ENCODE peak calls at places on chromosome 13, in five cellular contexts. H is IMR-90, B is AG09319, F is dorsolateral prefrontal cortex, N is B cell. J is an unnamed sample.

GRCh38 chr13:78593652-78594494 is 9.5 kb downstream of the POU4F1 start:
- DNase-seq in N (no peak), B (no peak), F (no peak), H (no peak), J (no peak)

GRCh38 chr13:51805313-51805712 is 1.4 kb upstream of the DHRS12 start:
- DNase-seq in H (no peak), B (no peak), F (no peak), N (no peak), J (no peak)

GRCh38 chr13:108200781-108201398 is 14.4 kb downstream of the LIG4 start:
- DNase-seq in F (no peak), H (peak), N (no peak), B (no peak), J (no peak)

GRCh38 chr13:21011378-21011777 is 50.0 kb downstream of the LATS2 start:
- DNase-seq in N (no peak), F (no peak), H (no peak), B (no peak), J (no peak)

GRCh38 chr13:37173214-37173613 is 67.8 kb upstream of the CSNK1A1L start:
- DNase-seq in N (no peak), H (peak), B (peak), F (no peak), J (no peak)

GRCh38 chr13:31951215-31951678 is 80.3 kb upstream of the FRY start:
- DNase-seq in F (peak), H (peak), N (peak), B (no peak), J (no peak)

GRCh38 chr13:29909975-29910674 is 59.7 kb upstream of the UBL3 start:
- DNase-seq in H (peak), N (no peak), F (no peak), B (no peak), J (no peak)

GRCh38 chr13:23618341-23618740 is 48.1 kb downstream of the TNFRSF19 start:
- DNase-seq in B (peak), F (no peak), N (no peak), H (peak), J (no peak)

GRCh38 chr13:111550062-111550461 is 229.6 kb downstream of the TEX29 start:
- DNase-seq in H (no peak), B (no peak), N (no peak), F (no peak), J (no peak)

GRCh38 chr13:75294110-75294509 is 187.9 kb downstream of the TBC1D4 start:
- DNase-seq in N (no peak), H (no peak), B (no peak), F (no peak), J (no peak)

GRCh38 chr13:61954092-61954491 is 538.4 kb upstream of the PCDH20 start:
- DNase-seq in N (no peak), H (peak), F (no peak), B (no peak), J (no peak)

GRCh38 chr13:85659493-85659892 is 139.7 kb downstream of the SLITRK6 start:
- DNase-seq in F (no peak), H (peak), B (no peak), N (no peak), J (no peak)

GRCh38 chr13:95607363-95607762 is 37.1 kb downstream of the DZIP1 start:
- DNase-seq in N (no peak), B (no peak), F (no peak), H (peak), J (no peak)

GRCh38 chr13:74444877-74445479 is 310.8 kb upstream of the KLF12 start:
- DNase-seq in H (peak), B (no peak), F (no peak), N (no peak), J (no peak)

GRCh38 chr13:40164137-40164536 is 502.3 kb downstream of the FOXO1 start:
- DNase-seq in F (no peak), N (no peak), H (no peak), B (no peak), J (no peak)

GRCh38 chr13:113951246-113951999 is 22.5 kb downstream of the C13orf46 start:
- DNase-seq in N (peak), B (peak), H (peak), F (peak), J (peak)

GRCh38 chr13:50236898-50237318 is 221.7 kb downstream of the KCNRG start:
- DNase-seq in H (peak), F (no peak), B (no peak), N (no peak), J (no peak)

GRCh38 chr13:39415403-39415802 is 187.6 kb downstream of the LHFPL6 start:
- DNase-seq in H (peak), N (no peak), F (peak), B (no peak), J (peak)

GRCh38 chr13:78806457-78806856 is 147.5 kb upstream of the OBI1 start:
- DNase-seq in B (no peak), N (no peak), H (no peak), F (no peak), J (no peak)

GRCh38 chr13:87671824-87672603 is 843 bp downstream of the SLITRK5 start:
- DNase-seq in H (no peak), F (peak), B (no peak), N (no peak), J (peak)

DNA sequence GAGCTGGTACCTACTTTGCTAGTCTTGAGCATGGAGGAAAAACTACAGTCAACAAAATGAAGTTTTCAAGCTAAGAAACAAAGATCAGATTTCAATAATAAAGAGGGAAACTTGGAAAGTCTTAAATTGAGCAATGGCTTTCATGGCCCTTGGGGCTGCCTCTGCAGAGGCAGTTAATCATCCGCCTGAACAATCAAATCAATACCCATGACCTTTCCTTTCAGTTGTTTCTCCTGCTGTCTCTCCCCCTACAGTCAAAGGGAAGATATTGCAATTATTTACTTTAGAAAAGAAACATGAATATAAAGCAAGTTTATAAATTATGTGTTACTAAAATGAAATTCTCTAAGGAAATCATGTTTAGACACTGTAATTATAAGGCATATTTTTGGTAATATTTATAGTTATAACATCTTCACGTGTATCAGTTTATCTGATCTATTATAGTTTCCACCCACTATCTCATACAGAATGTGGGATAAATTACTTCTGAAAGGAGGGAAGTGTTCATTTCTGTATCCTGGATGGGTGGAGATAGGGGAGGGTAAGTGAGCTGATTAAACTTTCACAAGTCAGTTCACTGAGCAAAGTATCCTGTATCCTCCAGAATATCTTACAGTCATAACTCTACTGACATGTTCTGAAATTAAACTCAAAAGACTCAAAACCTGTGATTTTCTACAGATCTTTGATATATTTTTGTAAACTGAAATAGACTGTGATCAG is 72.4 kb upstream of the TSC22D1 start:
- DNase-seq in H (no peak), N (no peak), F (no peak), B (no peak), J (no peak)
- TF ChIP-seq CTCF in H (peak), N (peak), F (peak), B (peak), J (peak)

GRCh38 chr13:42225051-42225450 is 46.9 kb upstream of the AKAP11 start:
- DNase-seq in F (no peak), B (no peak), N (no peak), H (no peak), J (no peak)
- TF ChIP-seq CTCF in F (no peak), B (no peak), N (no peak), H (no peak), J (no peak)

DNA sequence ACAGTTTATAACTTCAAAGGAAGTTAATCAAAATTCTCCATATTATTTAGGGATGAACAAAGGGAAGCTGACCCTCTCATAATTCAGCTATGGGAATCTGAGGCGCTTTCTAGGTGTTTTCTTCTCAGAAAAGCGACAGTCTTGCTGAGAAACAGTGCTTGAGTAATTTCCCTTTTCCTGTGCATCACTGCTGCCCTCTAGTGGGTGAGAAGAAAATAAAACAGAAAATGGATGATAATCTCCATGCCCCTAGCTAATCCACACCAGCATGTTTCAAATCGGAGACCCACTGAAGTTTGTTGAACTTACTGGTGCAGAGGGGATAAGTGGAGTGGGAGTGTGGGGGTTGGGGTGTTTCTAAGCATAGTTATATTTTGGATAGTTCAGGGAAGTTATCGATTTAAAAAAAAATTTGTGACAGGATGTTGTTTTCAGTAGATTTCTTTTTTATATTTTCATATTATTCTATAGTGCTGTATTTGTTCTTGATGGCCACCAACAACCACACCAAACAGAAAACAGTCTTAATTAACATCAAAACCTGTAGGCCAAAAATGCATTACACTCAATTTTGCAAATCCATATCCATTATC is 21.4 kb downstream of the LCP1 start:
- DNase-seq in B (peak), H (peak), N (no peak), F (no peak), J (peak)
- TF ChIP-seq CTCF in B (peak), H (peak), N (peak), F (peak), J (peak)

GRCh38 chr13:33817513-33817842 is 471 bp upstream of the RFC3 start:
- DNase-seq in F (no peak), B (no peak), N (no peak), H (peak), J (no peak)

GRCh38 chr13:33817843-33818661 is at the start of gene RFC3:
- DNase-seq in F (peak), B (peak), H (peak), N (peak), J (peak)

GRCh38 chr13:33816912-33817311 is 1.0 kb upstream of the RFC3 start:
- DNase-seq in N (no peak), H (no peak), F (no peak), B (no peak), J (no peak)

GRCh38 chr13:33815011-33815550 is 2.9 kb upstream of the RFC3 start:
- DNase-seq in H (no peak), F (no peak), N (no peak), B (no peak), J (no peak)
- TF ChIP-seq CTCF in H (no peak), F (no peak), N (no peak), B (no peak), J (no peak)

GRCh38 chr13:28637714-28638355 is 21.1 kb upstream of the POMP start:
- DNase-seq in F (no peak), B (no peak), H (no peak), N (no peak), J (no peak)
- TF ChIP-seq CTCF in F (no peak), B (no peak), H (no peak), N (peak), J (no peak)

DNA sequence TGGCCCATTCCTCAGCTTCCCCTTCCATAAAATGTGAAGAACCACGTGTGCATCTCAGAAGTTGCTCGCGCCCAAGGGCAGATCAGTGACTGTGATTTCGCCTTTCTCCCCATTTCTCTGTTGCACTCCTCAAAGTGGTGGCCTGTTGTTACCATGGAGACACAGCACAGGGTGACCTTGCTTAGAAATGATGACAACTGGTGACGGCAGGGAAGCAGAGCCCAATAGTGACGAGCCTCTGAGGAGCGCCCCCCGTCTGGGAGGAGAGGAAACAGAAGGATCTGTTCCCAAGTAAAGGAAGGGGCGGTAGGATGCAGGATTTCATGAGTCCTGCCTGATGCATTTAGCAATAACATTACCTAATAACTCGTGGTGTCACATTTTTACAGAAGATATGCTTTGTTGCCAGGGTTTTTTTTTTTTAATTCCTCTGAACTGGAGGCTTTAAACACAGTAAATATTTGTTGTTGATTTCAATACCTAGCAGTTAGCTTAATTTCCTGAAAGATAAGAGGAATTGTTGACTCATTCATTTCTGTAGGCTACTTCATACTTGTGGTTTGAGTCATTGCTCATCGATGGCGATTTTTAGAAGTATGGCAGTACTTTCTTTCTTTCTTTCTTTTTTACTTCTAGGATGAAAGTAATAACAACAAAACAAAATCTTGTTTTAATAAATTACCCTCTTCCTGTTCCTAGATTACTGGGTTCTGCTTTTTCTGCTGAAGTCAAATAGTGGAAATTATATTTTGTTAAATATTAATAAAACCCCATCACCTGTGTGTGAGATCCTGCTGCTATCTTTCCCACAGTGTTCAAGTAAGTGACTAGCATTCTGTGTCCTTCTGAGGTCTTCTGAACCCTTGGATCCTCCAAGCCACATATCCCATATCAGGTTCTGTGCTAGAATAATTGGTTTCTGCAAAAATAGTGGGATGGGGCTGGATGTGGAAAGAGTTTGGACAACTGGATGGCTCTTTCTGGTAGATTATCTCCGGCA is 36.0 kb downstream of the MBNL2 start:
- DNase-seq in N (no peak), B (peak), H (peak), F (no peak), J (no peak)
- TF ChIP-seq CTCF in N (no peak), B (peak), H (peak), F (no peak), J (no peak)

DNA sequence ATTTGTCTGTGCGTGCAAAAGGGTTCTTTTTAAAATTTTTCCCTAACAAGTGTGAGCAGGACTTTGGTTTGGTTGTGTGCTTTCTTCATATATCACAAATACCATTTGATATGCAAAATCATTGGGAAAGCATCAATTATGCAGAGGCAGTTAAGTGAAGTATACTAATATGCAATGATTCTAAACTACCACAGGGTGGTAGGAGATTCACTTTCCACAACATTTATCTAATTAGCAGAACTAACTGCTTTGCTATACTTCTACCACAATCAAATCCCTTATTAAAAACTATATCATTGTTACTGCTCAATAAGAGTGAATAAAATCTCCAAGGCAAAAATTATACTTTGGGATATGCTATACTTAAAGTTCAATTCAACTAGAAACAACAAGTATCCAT is 2738.9 kb upstream of the PCDH20 start:
- DNase-seq in H (peak), B (no peak), F (no peak), N (no peak), J (no peak)
- TF ChIP-seq CTCF in H (peak), B (no peak), F (no peak), N (no peak), J (peak)

GRCh38 chr13:49214917-49215376 is 5.2 kb upstream of the MLNR start:
- DNase-seq in F (no peak), N (peak), H (peak), B (no peak), J (no peak)
- TF ChIP-seq CTCF in F (no peak), N (peak), H (no peak), B (no peak), J (no peak)

J was measured in neural crest cell.